ENCODE peak calls at places on chromosome 13, in ten cellular contexts. M is SK-N-SH; K is CD8-positive, alpha-beta T cell; N is CD4-positive, CD25-positive, alpha-beta regulatory T cell; X is mammary epithelial cell; A is uterus; W is MM.1S; O is ascending aorta; I is body of pancreas; B is caudate nucleus. V is an unnamed sample.

GRCh38 chr13:99959127-99959529 is 12.4 kb downstream of the ZIC5 start:
- DNase-seq in M (no peak), K (no peak), N (no peak), X (no peak), A (no peak), W (no peak), O (no peak), I (no peak), B (peak), V (no peak)

GRCh38 chr13:98706446-98707110 is 45.9 kb downstream of the SLC15A1 start:
- DNase-seq in M (no peak), K (no peak), N (no peak), X (peak), A (no peak), W (no peak), O (no peak), I (no peak), B (no peak), V (peak)

GRCh38 chr13:72397265-72397664 is 330.2 kb downstream of the MZT1 start:
- DNase-seq in M (no peak), K (no peak), N (no peak), X (no peak), A (no peak), W (no peak), O (no peak), I (no peak), B (peak), V (no peak)

GRCh38 chr13:74264333-74264732 is 130.1 kb upstream of the KLF12 start:
- DNase-seq in M (no peak), K (no peak), N (no peak), X (no peak), A (no peak), W (no peak), O (no peak), I (no peak), B (no peak), V (no peak)

GRCh38 chr13:113811081-113811928 is 52.3 kb downstream of the TMEM255B start:
- DNase-seq in M (no peak), K (no peak), N (no peak), X (no peak), A (no peak), W (no peak), O (no peak), I (no peak), B (no peak), V (no peak)

GRCh38 chr13:99484405-99484981 is 16.8 kb upstream of the TM9SF2 start:
- DNase-seq in M (no peak), K (no peak), N (peak), X (peak), A (no peak), W (no peak), O (no peak), I (no peak), B (no peak), V (peak)

GRCh38 chr13:99442273-99442895 is 58.9 kb upstream of the TM9SF2 start:
- DNase-seq in M (peak), K (peak), N (peak), X (peak), A (no peak), W (peak), O (no peak), I (peak), B (no peak), V (peak)

GRCh38 chr13:78609464-78610205 is 6.3 kb upstream of the POU4F1 start:
- DNase-seq in M (peak), K (no peak), N (no peak), X (no peak), A (peak), W (no peak), O (no peak), I (peak), B (no peak), V (no peak)

GRCh38 chr13:113353254-113353653 is 10.7 kb downstream of the GRTP1 start:
- DNase-seq in M (no peak), K (no peak), N (no peak), X (no peak), A (no peak), W (no peak), O (no peak), I (no peak), B (no peak), V (no peak)

GRCh38 chr13:90049989-90050671 is 1297.4 kb upstream of the MIR17HG start:
- DNase-seq in M (no peak), K (no peak), N (no peak), X (no peak), A (no peak), W (no peak), O (no peak), I (no peak), B (no peak), V (no peak)

GRCh38 chr13:25887962-25888655 is 163.7 kb downstream of the SHISA2 start:
- DNase-seq in M (no peak), K (no peak), N (peak), X (no peak), A (no peak), W (no peak), O (no peak), I (no peak), B (no peak), V (no peak)

GRCh38 chr13:89052699-89053098 is 1381.5 kb downstream of the SLITRK5 start:
- DNase-seq in M (no peak), K (no peak), N (no peak), X (no peak), A (no peak), W (no peak), O (no peak), I (no peak), B (no peak), V (no peak)

GRCh38 chr13:72864142-72865035 is 82.5 kb downstream of the PIBF1 start:
- DNase-seq in M (no peak), K (no peak), N (no peak), X (no peak), A (no peak), W (no peak), O (no peak), I (no peak), B (no peak), V (no peak)

GRCh38 chr13:97221989-97222700 is at the start of gene MBNL2:
- DNase-seq in M (peak), K (peak), N (peak), X (peak), A (peak), W (peak), O (peak), I (peak), B (peak), V (peak)

GRCh38 chr13:24071423-24072075 is 89.0 kb upstream of the SPATA13 start:
- DNase-seq in M (no peak), K (no peak), N (no peak), X (peak), A (no peak), W (no peak), O (no peak), I (no peak), B (no peak), V (peak)

GRCh38 chr13:30581582-30581981 is 36.1 kb upstream of the USPL1 start:
- DNase-seq in M (no peak), K (no peak), N (peak), X (no peak), A (no peak), W (peak), O (no peak), I (peak), B (no peak), V (peak)

GRCh38 chr13:86383151-86383550 is 583.9 kb upstream of the SLITRK6 start:
- DNase-seq in M (no peak), K (no peak), N (no peak), X (no peak), A (no peak), W (no peak), O (no peak), I (no peak), B (no peak), V (no peak)

GRCh38 chr13:66826398-66826797 is 403.7 kb downstream of the PCDH9 start:
- DNase-seq in M (no peak), K (no peak), N (no peak), X (no peak), A (no peak), W (no peak), O (no peak), I (no peak), B (no peak), V (no peak)

GRCh38 chr13:65112123-65113075 is 2117.7 kb downstream of the PCDH9 start:
- DNase-seq in M (no peak), K (no peak), N (no peak), X (no peak), A (no peak), W (no peak), O (no peak), I (no peak), B (no peak), V (no peak)

GRCh38 chr13:57123660-57124059 is 17.1 kb upstream of the PRR20A start:
- DNase-seq in M (no peak), K (no peak), N (no peak), X (no peak), A (no peak), W (no peak), O (peak), I (no peak), B (no peak), V (no peak)

GRCh38 chr13:94950303-94950702 is 238.0 kb upstream of the SOX21 start:
- DNase-seq in M (peak), K (no peak), N (no peak), X (no peak), A (no peak), W (no peak), O (no peak), I (no peak), B (no peak), V (no peak)

GRCh38 chr13:79450110-79450509 is 30.8 kb upstream of the NDFIP2 start:
- DNase-seq in M (no peak), K (no peak), N (no peak), X (no peak), A (no peak), W (no peak), O (no peak), I (no peak), B (no peak), V (no peak)

GRCh38 chr13:20473139-20473538 is 52.5 kb downstream of the CRYL1 start:
- DNase-seq in M (no peak), K (no peak), N (no peak), X (no peak), A (no peak), W (no peak), O (no peak), I (no peak), B (no peak), V (no peak)

GRCh38 chr13:42363941-42364612 is 92.1 kb downstream of the AKAP11 start:
- DNase-seq in M (no peak), K (no peak), N (no peak), X (peak), A (no peak), W (no peak), O (no peak), I (no peak), B (no peak), V (no peak)

GRCh38 chr13:25286308-25286968 is 850 bp downstream of the MTMR6 start:
- DNase-seq in M (peak), K (peak), N (peak), X (peak), A (no peak), W (no peak), O (no peak), I (peak), B (peak), V (peak)

GRCh38 chr13:112446347-112446861 is 70.2 kb downstream of the SPACA7 start:
- DNase-seq in M (peak), K (no peak), N (no peak), X (no peak), A (no peak), W (no peak), O (no peak), I (no peak), B (no peak), V (no peak)

GRCh38 chr13:91698308-91698707 is 299.9 kb downstream of the GPC5 start:
- DNase-seq in M (no peak), K (no peak), N (no peak), X (no peak), A (no peak), W (no peak), O (no peak), I (no peak), B (no peak), V (no peak)

GRCh38 chr13:100542546-100543156 is 45.9 kb downstream of the GGACT start:
- DNase-seq in M (no peak), K (no peak), N (peak), X (peak), A (no peak), W (peak), O (no peak), I (no peak), B (no peak), V (peak)

GRCh38 chr13:23986619-23987018 is 89.3 kb upstream of the C1QTNF9B start:
- DNase-seq in M (no peak), K (no peak), N (no peak), X (no peak), A (no peak), W (no peak), O (no peak), I (no peak), B (no peak), V (no peak)

GRCh38 chr13:42393573-42394360 is 121.8 kb downstream of the AKAP11 start:
- DNase-seq in M (no peak), K (no peak), N (no peak), X (no peak), A (no peak), W (no peak), O (no peak), I (no peak), B (no peak), V (no peak)

GRCh38 chr13:98821372-98822237 is 69.1 kb upstream of the SLC15A1 start:
- DNase-seq in M (peak), K (no peak), N (no peak), X (no peak), A (peak), W (no peak), O (no peak), I (peak), B (no peak), V (peak)

GRCh38 chr13:31038834-31039552 is 106.5 kb downstream of the TEX26 start:
- DNase-seq in M (no peak), K (no peak), N (no peak), X (peak), A (no peak), W (peak), O (no peak), I (no peak), B (no peak), V (peak)

GRCh38 chr13:52851153-52851962 is 2.9 kb upstream of the PCDH8 start:
- DNase-seq in M (peak), K (no peak), N (no peak), X (no peak), A (no peak), W (peak), O (no peak), I (peak), B (peak), V (peak)

GRCh38 chr13:89029062-89029461 is 1357.9 kb downstream of the SLITRK5 start:
- DNase-seq in M (no peak), K (no peak), N (no peak), X (no peak), A (no peak), W (no peak), O (no peak), I (no peak), B (peak), V (no peak)

GRCh38 chr13:80235559-80236296 is 105.2 kb downstream of the SPRY2 start:
- DNase-seq in M (no peak), K (no peak), N (no peak), X (peak), A (no peak), W (no peak), O (no peak), I (peak), B (peak), V (peak)

GRCh38 chr13:103066991-103067390 is 774 bp upstream of the SLC10A2 start:
- DNase-seq in M (peak), K (no peak), N (no peak), X (no peak), A (no peak), W (no peak), O (no peak), I (no peak), B (no peak), V (no peak)

GRCh38 chr13:110541526-110541920 is 20.0 kb downstream of the RAB20 start:
- DNase-seq in M (peak), K (no peak), N (no peak), X (no peak), A (no peak), W (no peak), O (no peak), I (no peak), B (no peak), V (no peak)
- H3K27ac ChIP-seq in M (peak), K (no peak), N (no peak), X (no peak), A (no peak), W (no peak), O (peak), I (peak), B (no peak), V (no peak)

DNA sequence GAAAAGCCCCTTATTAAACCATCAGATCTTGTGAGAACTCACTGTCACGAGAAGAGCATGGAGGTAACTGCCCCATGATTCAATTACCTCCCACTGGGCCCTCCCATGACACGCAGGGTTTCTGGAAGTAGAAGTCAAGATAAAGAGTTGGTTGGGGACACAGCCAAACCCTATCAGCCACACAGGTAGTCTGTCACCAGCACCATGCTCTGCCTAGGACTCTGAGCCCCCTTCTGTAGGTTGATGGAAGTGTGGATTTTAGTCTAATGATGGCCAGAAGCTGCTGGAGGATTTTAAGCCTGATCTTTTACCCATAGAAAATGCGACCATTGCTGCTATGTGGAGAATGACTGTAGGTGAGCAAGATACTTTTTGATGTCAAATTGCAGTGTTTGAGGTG is 60.8 kb downstream of the ARHGEF7 start:
- DNase-seq in M (no peak), K (no peak), N (no peak), X (no peak), A (no peak), W (no peak), O (no peak), I (no peak), B (no peak), V (no peak)
- H3K27ac ChIP-seq in M (no peak), K (peak), N (no peak), X (no peak), A (peak), W (no peak), O (peak), I (no peak), B (no peak), V (peak)

DNA sequence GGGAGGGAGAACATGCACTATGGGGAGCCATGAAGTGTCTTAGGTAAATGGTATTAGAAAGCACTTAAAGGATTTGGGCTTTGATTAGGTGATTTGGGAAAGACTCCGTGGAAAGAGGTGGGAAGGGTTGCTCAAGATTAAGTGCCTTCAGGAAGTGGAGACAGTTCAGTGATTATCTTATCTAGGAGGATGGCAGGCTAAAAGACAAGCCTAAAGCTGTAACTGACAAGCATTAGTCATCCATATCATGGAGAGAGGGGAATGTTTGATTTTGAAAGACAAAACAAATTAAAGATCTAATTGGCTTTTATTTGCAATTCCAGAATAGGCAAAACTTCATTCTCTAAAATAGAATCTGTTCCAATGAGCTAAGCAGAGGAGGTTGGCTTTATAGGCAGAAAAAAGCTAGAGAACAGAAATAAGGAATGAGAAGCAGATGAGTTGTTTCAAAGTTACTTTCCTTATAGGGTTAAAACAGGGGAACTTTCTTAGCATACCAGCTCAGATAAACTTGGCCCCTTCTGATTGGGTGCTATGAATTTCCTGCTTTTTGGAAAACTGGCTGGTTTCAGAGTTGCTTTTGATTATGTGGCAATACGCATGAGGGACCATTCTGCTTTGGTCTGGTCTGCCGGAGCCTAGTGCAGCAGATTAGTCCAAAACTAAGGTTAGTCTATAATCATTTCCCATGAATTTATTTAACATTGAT is 1.8 kb upstream of the DIAPH3 start:
- DNase-seq in M (no peak), K (no peak), N (no peak), X (no peak), A (no peak), W (no peak), O (no peak), I (peak), B (no peak), V (no peak)
- H3K27ac ChIP-seq in M (no peak), K (no peak), N (no peak), X (no peak), A (no peak), W (no peak), O (peak), I (peak), B (no peak), V (no peak)

GRCh38 chr13:38954844-38955243 is 35.8 kb downstream of the STOML3 start:
- DNase-seq in M (no peak), K (no peak), N (no peak), X (no peak), A (no peak), W (no peak), O (no peak), I (no peak), B (no peak), V (no peak)

GRCh38 chr13:38952827-38953226 is 37.8 kb downstream of the STOML3 start:
- DNase-seq in M (no peak), K (no peak), N (no peak), X (peak), A (no peak), W (no peak), O (no peak), I (no peak), B (no peak), V (no peak)

GRCh38 chr13:38960175-38960574 is 30.5 kb downstream of the STOML3 start:
- DNase-seq in M (no peak), K (no peak), N (no peak), X (no peak), A (no peak), W (no peak), O (no peak), I (no peak), B (no peak), V (no peak)

GRCh38 chr13:38954291-38954690 is 36.3 kb downstream of the STOML3 start:
- DNase-seq in M (no peak), K (no peak), N (no peak), X (peak), A (no peak), W (no peak), O (no peak), I (no peak), B (no peak), V (no peak)

DNA sequence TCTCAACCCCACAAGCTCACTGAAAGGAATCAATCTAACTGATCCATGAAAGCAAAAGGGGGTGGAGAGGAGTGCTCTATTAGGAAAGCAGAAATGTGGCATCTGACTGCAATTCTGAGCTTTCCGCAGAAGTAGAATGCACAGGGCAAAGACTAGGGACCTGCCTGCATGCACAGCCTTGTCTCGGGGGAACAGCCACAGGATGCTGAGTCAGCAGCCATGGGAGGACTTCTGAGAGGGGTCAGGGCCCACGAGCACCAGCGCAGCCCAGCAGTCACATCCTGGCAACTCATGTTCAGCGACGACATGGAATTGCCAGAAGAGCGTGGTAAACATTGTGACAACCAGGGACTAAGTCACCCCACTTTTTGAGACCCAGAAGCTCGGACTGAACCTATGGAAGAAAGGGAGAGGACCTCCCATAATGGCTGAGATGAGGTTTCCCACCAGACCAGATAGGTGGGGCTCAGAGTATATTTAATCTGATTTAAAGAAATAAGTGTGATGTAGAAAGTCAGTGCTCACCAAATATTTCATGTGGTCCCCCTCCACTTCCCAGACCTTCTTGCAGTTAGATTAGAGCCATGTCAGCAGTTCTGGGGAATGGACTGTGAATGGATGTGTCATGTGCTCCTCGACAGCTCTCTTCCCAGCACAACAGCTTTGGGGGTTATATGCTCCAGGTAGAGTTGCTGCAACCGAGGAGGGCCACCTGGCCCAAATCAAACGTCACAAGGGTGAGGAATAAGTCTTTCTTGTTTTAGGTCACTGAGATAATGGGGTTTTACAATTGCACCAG is 32.6 kb downstream of the STOML3 start:
- DNase-seq in M (no peak), K (no peak), N (no peak), X (no peak), A (no peak), W (no peak), O (no peak), I (no peak), B (no peak), V (no peak)
- H3K27ac ChIP-seq in M (no peak), K (no peak), N (no peak), X (no peak), A (no peak), W (no peak), O (no peak), I (no peak), B (no peak), V (no peak)

V was measured in small intestine.